ENCODE peak calls at places on chromosome 13, in seven cellular contexts. One of them, this sample, is unnamed.

GRCh38 chr13:32624441-32624840 is 38.2 kb downstream of the PDS5B start:
- DNase-seq in neural progenitor cell: no peak
- DNase-seq in PC-3: no peak
- DNase-seq in HCT116: no peak
- DNase-seq in GM23338: no peak
- DNase-seq in MM.1S: no peak
- DNase-seq in hepatocyte: no peak
- DNase-seq in this sample: no peak

GRCh38 chr13:34207334-34207733 is 389.4 kb downstream of the RFC3 start:
- DNase-seq in neural progenitor cell: no peak
- DNase-seq in PC-3: peak
- DNase-seq in HCT116: no peak
- DNase-seq in GM23338: no peak
- DNase-seq in MM.1S: no peak
- DNase-seq in hepatocyte: peak
- DNase-seq in this sample: no peak

GRCh38 chr13:33004454-33004853 is 11.8 kb upstream of the KL start:
- DNase-seq in neural progenitor cell: no peak
- DNase-seq in PC-3: no peak
- DNase-seq in HCT116: no peak
- DNase-seq in GM23338: peak
- DNase-seq in MM.1S: no peak
- DNase-seq in hepatocyte: no peak
- DNase-seq in this sample: no peak

GRCh38 chr13:39810091-39810877 is 154.8 kb downstream of the COG6 start:
- DNase-seq in neural progenitor cell: no peak
- DNase-seq in PC-3: peak
- DNase-seq in HCT116: no peak
- DNase-seq in GM23338: no peak
- DNase-seq in MM.1S: no peak
- DNase-seq in hepatocyte: no peak
- DNase-seq in this sample: no peak

GRCh38 chr13:97395437-97396136 is 38.4 kb upstream of the RAP2A start:
- DNase-seq in neural progenitor cell: no peak
- DNase-seq in PC-3: peak
- DNase-seq in HCT116: no peak
- DNase-seq in GM23338: no peak
- DNase-seq in MM.1S: no peak
- DNase-seq in hepatocyte: no peak
- DNase-seq in this sample: no peak

GRCh38 chr13:108220042-108220441 is 1.9 kb downstream of the ABHD13 start:
- DNase-seq in neural progenitor cell: no peak
- DNase-seq in PC-3: peak
- DNase-seq in HCT116: peak
- DNase-seq in GM23338: peak
- DNase-seq in MM.1S: no peak
- DNase-seq in hepatocyte: peak
- DNase-seq in this sample: no peak

GRCh38 chr13:101556676-101557121 is 104.2 kb downstream of the ITGBL1 start:
- DNase-seq in neural progenitor cell: no peak
- DNase-seq in PC-3: no peak
- DNase-seq in HCT116: no peak
- DNase-seq in GM23338: no peak
- DNase-seq in MM.1S: no peak
- DNase-seq in hepatocyte: no peak
- DNase-seq in this sample: no peak

GRCh38 chr13:26816876-26817275 is 56.3 kb upstream of the GPR12 start:
- DNase-seq in neural progenitor cell: no peak
- DNase-seq in PC-3: no peak
- DNase-seq in HCT116: no peak
- DNase-seq in GM23338: no peak
- DNase-seq in MM.1S: no peak
- DNase-seq in hepatocyte: no peak
- DNase-seq in this sample: no peak

GRCh38 chr13:109789262-109789661 is 2.9 kb upstream of the IRS2 start:
- DNase-seq in neural progenitor cell: no peak
- DNase-seq in PC-3: no peak
- DNase-seq in HCT116: no peak
- DNase-seq in GM23338: no peak
- DNase-seq in MM.1S: no peak
- DNase-seq in hepatocyte: no peak
- DNase-seq in this sample: no peak

GRCh38 chr13:98293570-98294142 is 116.6 kb upstream of the RNF113B start:
- DNase-seq in neural progenitor cell: no peak
- DNase-seq in PC-3: peak
- DNase-seq in HCT116: no peak
- DNase-seq in GM23338: no peak
- DNase-seq in MM.1S: no peak
- DNase-seq in hepatocyte: no peak
- DNase-seq in this sample: no peak

GRCh38 chr13:22126433-22127021 is 455.7 kb downstream of the FGF9 start:
- DNase-seq in neural progenitor cell: no peak
- DNase-seq in PC-3: no peak
- DNase-seq in HCT116: no peak
- DNase-seq in GM23338: no peak
- DNase-seq in MM.1S: no peak
- DNase-seq in hepatocyte: no peak
- DNase-seq in this sample: no peak

GRCh38 chr13:49791753-49792549 is 531 bp downstream of the KPNA3 start:
- DNase-seq in neural progenitor cell: peak
- DNase-seq in PC-3: peak
- DNase-seq in HCT116: no peak
- DNase-seq in GM23338: peak
- DNase-seq in MM.1S: peak
- DNase-seq in hepatocyte: peak
- DNase-seq in this sample: peak

GRCh38 chr13:33697936-33698335 is 120.0 kb upstream of the RFC3 start:
- DNase-seq in neural progenitor cell: no peak
- DNase-seq in PC-3: peak
- DNase-seq in HCT116: no peak
- DNase-seq in GM23338: no peak
- DNase-seq in MM.1S: no peak
- DNase-seq in hepatocyte: no peak
- DNase-seq in this sample: no peak

GRCh38 chr13:98651716-98652115 is 74.8 kb upstream of the STK24 start:
- DNase-seq in neural progenitor cell: no peak
- DNase-seq in PC-3: no peak
- DNase-seq in HCT116: no peak
- DNase-seq in GM23338: no peak
- DNase-seq in MM.1S: no peak
- DNase-seq in hepatocyte: no peak
- DNase-seq in this sample: no peak

GRCh38 chr13:109779074-109779473 is 7.3 kb downstream of the IRS2 start:
- DNase-seq in neural progenitor cell: no peak
- DNase-seq in PC-3: no peak
- DNase-seq in HCT116: no peak
- DNase-seq in GM23338: no peak
- DNase-seq in MM.1S: no peak
- DNase-seq in hepatocyte: no peak
- DNase-seq in this sample: peak

GRCh38 chr13:99357149-99357596 is 50.0 kb upstream of the GPR183 start:
- DNase-seq in neural progenitor cell: no peak
- DNase-seq in PC-3: peak
- DNase-seq in HCT116: no peak
- DNase-seq in GM23338: no peak
- DNase-seq in MM.1S: no peak
- DNase-seq in hepatocyte: no peak
- DNase-seq in this sample: no peak

GRCh38 chr13:21548577-21548976 is 55.4 kb downstream of the MICU2 start:
- DNase-seq in neural progenitor cell: no peak
- DNase-seq in PC-3: no peak
- DNase-seq in HCT116: no peak
- DNase-seq in GM23338: no peak
- DNase-seq in MM.1S: no peak
- DNase-seq in hepatocyte: no peak
- DNase-seq in this sample: no peak

GRCh38 chr13:99198630-99199029 is 2.0 kb upstream of the UBAC2 start:
- DNase-seq in neural progenitor cell: no peak
- DNase-seq in PC-3: peak
- DNase-seq in HCT116: no peak
- DNase-seq in GM23338: no peak
- DNase-seq in MM.1S: no peak
- DNase-seq in hepatocyte: peak
- DNase-seq in this sample: no peak

GRCh38 chr13:80361883-80362327 is 21.0 kb upstream of the SPRY2 start:
- DNase-seq in neural progenitor cell: peak
- DNase-seq in PC-3: peak
- DNase-seq in HCT116: no peak
- DNase-seq in GM23338: peak
- DNase-seq in MM.1S: peak
- DNase-seq in hepatocyte: peak
- DNase-seq in this sample: peak

GRCh38 chr13:38753878-38754277 is 67.0 kb downstream of the FREM2 start:
- DNase-seq in neural progenitor cell: peak
- DNase-seq in PC-3: no peak
- DNase-seq in HCT116: no peak
- DNase-seq in GM23338: peak
- DNase-seq in MM.1S: no peak
- DNase-seq in hepatocyte: no peak
- DNase-seq in this sample: no peak

GRCh38 chr13:100664171-100664900 is 10.3 kb downstream of the TMTC4 start:
- DNase-seq in neural progenitor cell: no peak
- DNase-seq in PC-3: no peak
- DNase-seq in HCT116: no peak
- DNase-seq in GM23338: no peak
- DNase-seq in MM.1S: no peak
- DNase-seq in hepatocyte: no peak
- DNase-seq in this sample: no peak

GRCh38 chr13:23901365-23901764 is 4.1 kb upstream of the C1QTNF9B start:
- DNase-seq in neural progenitor cell: no peak
- DNase-seq in PC-3: peak
- DNase-seq in HCT116: no peak
- DNase-seq in GM23338: no peak
- DNase-seq in MM.1S: no peak
- DNase-seq in hepatocyte: no peak
- DNase-seq in this sample: no peak

GRCh38 chr13:20272104-20272503 is 40.0 kb upstream of the GJB6 start:
- DNase-seq in neural progenitor cell: no peak
- DNase-seq in PC-3: no peak
- DNase-seq in HCT116: no peak
- DNase-seq in GM23338: no peak
- DNase-seq in MM.1S: no peak
- DNase-seq in hepatocyte: no peak
- DNase-seq in this sample: no peak

GRCh38 chr13:29934531-29935308 is 84.3 kb upstream of the UBL3 start:
- DNase-seq in neural progenitor cell: no peak
- DNase-seq in PC-3: peak
- DNase-seq in HCT116: no peak
- DNase-seq in GM23338: no peak
- DNase-seq in MM.1S: no peak
- DNase-seq in hepatocyte: peak
- DNase-seq in this sample: no peak

GRCh38 chr13:99982021-99982740 is 597 bp downstream of the ZIC2 start:
- DNase-seq in neural progenitor cell: peak
- DNase-seq in PC-3: no peak
- DNase-seq in HCT116: no peak
- DNase-seq in GM23338: peak
- DNase-seq in MM.1S: no peak
- DNase-seq in hepatocyte: peak
- DNase-seq in this sample: no peak

GRCh38 chr13:45327253-45327954 is 13.6 kb downstream of the TPT1 start:
- DNase-seq in neural progenitor cell: no peak
- DNase-seq in PC-3: peak
- DNase-seq in HCT116: no peak
- DNase-seq in GM23338: peak
- DNase-seq in MM.1S: no peak
- DNase-seq in hepatocyte: no peak
- DNase-seq in this sample: peak

GRCh38 chr13:103976371-103976770 is 910.2 kb upstream of the SLC10A2 start:
- DNase-seq in neural progenitor cell: no peak
- DNase-seq in PC-3: no peak
- DNase-seq in HCT116: no peak
- DNase-seq in GM23338: no peak
- DNase-seq in MM.1S: no peak
- DNase-seq in hepatocyte: no peak
- DNase-seq in this sample: no peak

GRCh38 chr13:42485272-42485671 is 88.7 kb upstream of the TNFSF11 start:
- DNase-seq in neural progenitor cell: no peak
- DNase-seq in PC-3: no peak
- DNase-seq in HCT116: no peak
- DNase-seq in GM23338: no peak
- DNase-seq in MM.1S: no peak
- DNase-seq in hepatocyte: no peak
- DNase-seq in this sample: no peak
- TF ChIP-seq EZH2phosphoT487 in neural progenitor cell: no peak
- TF ChIP-seq EZH2phosphoT487 in PC-3: no peak
- TF ChIP-seq EZH2phosphoT487 in HCT116: no peak
- TF ChIP-seq EZH2phosphoT487 in GM23338: no peak
- TF ChIP-seq EZH2phosphoT487 in MM.1S: no peak
- TF ChIP-seq EZH2phosphoT487 in hepatocyte: no peak
- TF ChIP-seq EZH2phosphoT487 in this sample: no peak

GRCh38 chr13:66700336-66700735 is 529.8 kb downstream of the PCDH9 start:
- DNase-seq in neural progenitor cell: no peak
- DNase-seq in PC-3: no peak
- DNase-seq in HCT116: no peak
- DNase-seq in GM23338: no peak
- DNase-seq in MM.1S: no peak
- DNase-seq in hepatocyte: no peak
- DNase-seq in this sample: no peak
- TF ChIP-seq EZH2phosphoT487 in neural progenitor cell: no peak
- TF ChIP-seq EZH2phosphoT487 in PC-3: no peak
- TF ChIP-seq EZH2phosphoT487 in HCT116: no peak
- TF ChIP-seq EZH2phosphoT487 in GM23338: no peak
- TF ChIP-seq EZH2phosphoT487 in MM.1S: no peak
- TF ChIP-seq EZH2phosphoT487 in hepatocyte: no peak
- TF ChIP-seq EZH2phosphoT487 in this sample: no peak

GRCh38 chr13:35496761-35497386 is 20.4 kb upstream of the MAB21L1 start:
- DNase-seq in neural progenitor cell: no peak
- DNase-seq in PC-3: no peak
- DNase-seq in HCT116: no peak
- DNase-seq in GM23338: no peak
- DNase-seq in MM.1S: no peak
- DNase-seq in hepatocyte: no peak
- DNase-seq in this sample: no peak
- TF ChIP-seq EZH2phosphoT487 in neural progenitor cell: no peak
- TF ChIP-seq EZH2phosphoT487 in PC-3: no peak
- TF ChIP-seq EZH2phosphoT487 in HCT116: no peak
- TF ChIP-seq EZH2phosphoT487 in GM23338: no peak
- TF ChIP-seq EZH2phosphoT487 in MM.1S: no peak
- TF ChIP-seq EZH2phosphoT487 in hepatocyte: no peak
- TF ChIP-seq EZH2phosphoT487 in this sample: no peak

DNA sequence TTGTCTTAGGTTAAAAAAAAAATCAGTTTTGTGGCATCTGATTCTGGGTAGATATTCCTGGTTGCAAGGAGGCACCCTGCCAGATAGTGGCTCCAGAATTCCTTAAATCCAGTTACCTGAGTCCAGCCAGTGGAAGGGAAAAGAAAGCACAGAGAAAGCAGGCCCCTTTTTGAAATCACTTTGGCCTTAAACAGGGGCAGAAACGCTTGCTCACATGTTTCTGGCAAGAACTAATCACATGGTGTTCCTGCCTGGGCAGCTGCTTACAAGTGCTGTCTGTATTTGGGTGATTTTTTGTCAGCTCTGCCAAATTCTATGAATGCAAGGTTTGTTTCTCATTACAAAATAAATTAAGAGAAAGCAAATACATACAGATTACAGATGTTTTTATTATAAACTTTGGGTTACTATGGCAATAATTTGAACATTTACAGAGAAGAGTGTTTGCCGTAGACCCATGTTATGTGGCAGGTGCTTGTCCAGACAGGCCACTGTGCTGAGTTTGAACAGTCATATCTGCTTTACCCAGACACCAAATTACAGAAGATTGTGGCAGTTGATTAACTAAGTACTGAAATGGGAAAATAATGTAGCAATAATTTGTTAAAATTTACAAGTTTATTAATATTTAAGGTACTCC is 1237.8 kb downstream of the SLITRK5 start:
- DNase-seq in neural progenitor cell: peak
- DNase-seq in PC-3: no peak
- DNase-seq in HCT116: no peak
- DNase-seq in GM23338: no peak
- DNase-seq in MM.1S: no peak
- DNase-seq in hepatocyte: no peak
- DNase-seq in this sample: no peak
- TF ChIP-seq EZH2phosphoT487 in neural progenitor cell: no peak
- TF ChIP-seq EZH2phosphoT487 in PC-3: no peak
- TF ChIP-seq EZH2phosphoT487 in HCT116: no peak
- TF ChIP-seq EZH2phosphoT487 in GM23338: no peak
- TF ChIP-seq EZH2phosphoT487 in MM.1S: no peak
- TF ChIP-seq EZH2phosphoT487 in hepatocyte: no peak
- TF ChIP-seq EZH2phosphoT487 in this sample: no peak